ENCODE peak calls at places on chromosomes 13 and 19, in nine cellular contexts. G is AG10803; Z is CD4-positive, alpha-beta T cell; M is RWPE1; I is cardiac muscle cell; D is thyroid gland; L is gastrocnemius medialis; B is WTC11; Q is ascending aorta. J is an unnamed sample.
A peak's percentile ranks its signal among the peaks of the same experiment; 100 is the strongest.

GRCh38 chr13:24694907-24695306 is 14.7 kb downstream of the ATP12A start:
- DNase-seq in Q (no peak), D (no peak), I (no peak), M (no peak), G (no peak), L (no peak), B (no peak), Z (no peak), J (no peak)

GRCh38 chr19:40523322-40524047 is 53.2 kb upstream of the SHKBP1 start:
- DNase-seq in M (peak; percentile 46), B (peak; percentile 87), G (peak; percentile 49), D (peak; percentile 71), Q (no peak), L (peak; percentile 33), I (peak; percentile 70), Z (peak; percentile 24), J (peak; percentile 47)

GRCh38 chr13:23965346-23965745 is 68.0 kb upstream of the C1QTNF9B start:
- DNase-seq in Q (no peak), I (no peak), Z (no peak), L (no peak), G (no peak), M (no peak), B (no peak), D (peak; percentile 45), J (no peak)

GRCh38 chr13:44146162-44146561 is 227.5 kb upstream of the SERP2 start:
- DNase-seq in D (no peak), I (no peak), Q (no peak), B (no peak), L (no peak), M (no peak), G (no peak), Z (no peak), J (no peak)

GRCh38 chr19:35207391-35207871 is 21.1 kb downstream of the FAM187B start:
- DNase-seq in G (no peak), L (no peak), I (no peak), Q (no peak), B (no peak), M (no peak), D (no peak), Z (no peak), J (no peak)

GRCh38 chr19:33388231-33388816 is 14.8 kb downstream of the CEBPG start:
- DNase-seq in G (peak; percentile 46), D (peak; percentile 93), L (peak; percentile 80), I (no peak), Z (no peak), Q (no peak), B (no peak), M (no peak), J (no peak)

GRCh38 chr13:27289016-27289665 is 18.5 kb downstream of the RASL11A start:
- DNase-seq in D (no peak), M (no peak), G (no peak), L (no peak), B (no peak), Z (no peak), I (no peak), Q (no peak), J (no peak)

GRCh38 chr19:41296323-41296935 is 13.5 kb upstream of the CCDC97 start:
- DNase-seq in L (no peak), Z (no peak), G (no peak), I (no peak), Q (no peak), B (no peak), D (no peak), M (no peak), J (no peak)

GRCh38 chr13:59480398-59480797 is 683.3 kb downstream of the DIAPH3 start:
- DNase-seq in Z (no peak), G (no peak), I (peak; percentile 60), L (no peak), B (no peak), Q (no peak), D (no peak), M (no peak), J (no peak)

GRCh38 chr19:16605552-16605951 is 22.5 kb downstream of the MED26 start:
- DNase-seq in Q (no peak), Z (no peak), D (peak; percentile 61), B (no peak), I (no peak), G (no peak), M (no peak), L (peak; percentile 78), J (no peak)

GRCh38 chr19:17777840-17778620 is 16.9 kb upstream of the B3GNT3 start:
- DNase-seq in L (no peak), Q (no peak), M (peak; percentile 83), D (no peak), Z (no peak), B (peak; percentile 96), G (peak; percentile 14), I (peak; percentile 64), J (peak; percentile 30)

GRCh38 chr13:21175656-21176194 is 627 bp downstream of the SKA3 start:
- DNase-seq in I (peak; percentile 44), M (no peak), L (no peak), B (no peak), Z (no peak), Q (no peak), G (no peak), D (no peak), J (peak; percentile 58)

GRCh38 chr13:111399334-111399733 is 78.9 kb downstream of the TEX29 start:
- DNase-seq in G (no peak), L (no peak), I (no peak), D (no peak), B (no peak), M (no peak), Q (no peak), Z (no peak), J (no peak)

DNA sequence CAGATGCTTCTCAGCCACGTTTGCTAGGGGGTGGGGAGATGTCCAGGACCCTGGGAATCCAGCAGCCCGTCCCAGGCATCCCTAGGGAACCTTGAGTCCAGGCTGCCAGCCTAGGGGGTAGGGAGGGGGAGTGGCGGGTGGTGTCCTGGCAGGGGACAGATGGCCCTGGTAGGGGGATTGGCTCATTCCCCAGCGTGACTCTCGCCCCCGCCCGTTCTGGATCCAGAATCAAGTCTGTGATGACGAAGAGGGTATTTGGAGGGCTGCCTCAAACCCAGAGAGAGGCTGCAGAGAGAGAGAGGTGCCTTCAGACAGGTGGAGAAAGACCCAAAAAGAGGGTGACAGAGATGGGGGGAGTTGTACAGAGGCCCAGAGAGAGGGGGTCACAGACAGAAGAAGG is 4.1 kb downstream of the SLC17A7 start:
- DNase-seq in L (no peak), Z (no peak), G (no peak), B (no peak), D (no peak), M (no peak), I (no peak), Q (no peak), J (no peak)
- TF ChIP-seq CTCF in L (no peak), Z (no peak), G (no peak), B (no peak), D (no peak), M (no peak), I (no peak), Q (no peak), J (no peak)

GRCh38 chr13:80139196-80139595 is 201.7 kb downstream of the SPRY2 start:
- DNase-seq in I (no peak), Z (no peak), D (no peak), G (no peak), Q (no peak), M (no peak), L (no peak), B (no peak), J (no peak)

GRCh38 chr13:80144493-80144892 is 196.4 kb downstream of the SPRY2 start:
- DNase-seq in B (no peak), I (no peak), L (no peak), G (no peak), D (no peak), M (no peak), Z (no peak), Q (no peak), J (no peak)

GRCh38 chr13:80137994-80138393 is 202.9 kb downstream of the SPRY2 start:
- DNase-seq in I (peak; percentile 20), B (no peak), Z (no peak), G (no peak), D (no peak), L (no peak), M (no peak), Q (no peak), J (no peak)

GRCh38 chr13:80145291-80145690 is 195.6 kb downstream of the SPRY2 start:
- DNase-seq in B (no peak), G (no peak), I (no peak), L (no peak), Q (no peak), M (no peak), Z (no peak), D (peak; percentile 7), J (no peak)

DNA sequence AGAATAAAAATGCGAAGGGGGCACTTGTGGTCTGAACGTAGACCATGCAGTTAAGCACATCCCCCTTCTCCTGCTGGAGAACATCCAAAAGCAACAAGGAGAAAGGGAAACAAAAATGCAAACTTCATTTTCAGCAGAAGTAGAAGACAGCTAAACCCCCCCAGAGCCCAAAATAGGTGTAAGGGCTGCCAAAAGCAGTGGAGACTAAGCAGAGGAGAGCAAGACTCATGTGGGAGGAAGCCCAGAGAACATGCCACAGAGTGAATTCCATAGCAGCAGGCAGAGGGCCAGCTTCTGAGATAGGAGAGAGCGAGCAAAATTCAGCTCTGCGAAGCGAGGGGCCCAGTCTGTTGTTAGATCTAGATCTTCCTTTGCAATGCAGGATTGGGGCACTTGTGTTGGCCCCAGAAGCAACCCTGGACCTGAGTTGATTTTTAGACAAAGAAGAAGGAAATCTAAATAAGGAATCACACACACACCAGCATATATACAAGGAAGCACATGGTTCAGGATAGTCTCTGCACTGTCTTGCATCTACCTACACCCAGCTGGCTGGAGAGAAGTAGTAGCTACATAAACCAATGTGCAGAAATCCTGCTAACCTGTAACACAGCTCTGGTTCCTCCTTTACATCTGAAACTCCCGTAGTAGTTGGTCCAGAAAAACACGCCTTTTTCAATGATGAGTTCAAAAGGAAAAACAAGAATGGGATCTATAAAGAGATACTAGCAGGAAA is 199.6 kb downstream of the SPRY2 start:
- DNase-seq in I (peak; percentile 96), Z (no peak), M (no peak), B (no peak), G (peak; percentile 64), D (peak; percentile 78), Q (no peak), L (no peak), J (peak; percentile 63)
- TF ChIP-seq CTCF in I (no peak), Z (no peak), M (no peak), B (no peak), G (no peak), D (no peak), Q (no peak), L (no peak), J (no peak)

GRCh38 chr19:883661-884211 is 9.3 kb downstream of the MED16 start:
- DNase-seq in G (no peak), Q (no peak), I (no peak), L (no peak), M (peak; percentile 84), D (no peak), B (no peak), Z (no peak), J (no peak)
- TF ChIP-seq CTCF in G (no peak), Q (no peak), I (no peak), L (no peak), M (no peak), D (no peak), B (no peak), Z (no peak), J (no peak)

DNA sequence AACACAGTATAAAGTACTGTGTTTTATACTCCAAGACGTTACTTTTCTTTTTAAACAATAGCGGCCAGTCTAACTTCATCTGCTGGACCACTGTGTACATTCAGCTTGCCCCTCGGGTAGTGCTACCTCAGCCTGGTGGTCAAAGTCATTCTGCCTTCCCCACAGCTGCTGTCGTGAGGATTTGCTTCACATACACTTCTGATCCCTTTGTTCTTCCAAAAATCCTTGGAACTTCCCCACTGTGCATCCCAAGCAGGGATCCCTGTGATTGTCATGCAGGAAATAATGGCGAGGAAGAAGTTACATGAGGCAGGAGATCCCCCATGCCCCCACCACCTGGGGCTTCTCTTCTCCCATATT is 234.9 kb upstream of the STARD13 start:
- DNase-seq in Z (no peak), G (no peak), L (no peak), Q (no peak), D (no peak), M (no peak), I (no peak), B (no peak), J (no peak)
- TF ChIP-seq CTCF in Z (no peak), G (no peak), L (no peak), Q (no peak), D (no peak), M (no peak), I (no peak), B (no peak), J (no peak)

J was measured in fibroblast of villous mesenchyme.